ENCODE peak calls at places on chromosomes 6 and 20, in six cellular contexts. J is dorsolateral prefrontal cortex, P is caudate nucleus, L is heart left ventricle, U is astrocyte, F is cardiac muscle cell. V is an unnamed sample.

GRCh38 chr6:108896111-108896661 is 48.0 kb downstream of the ARMC2 start:
- DNase-seq in J (no peak), P (no peak), L (no peak), U (peak), F (no peak), V (no peak)

GRCh38 chr6:138555294-138555988 is 56.1 kb upstream of the NHSL1 start:
- DNase-seq in J (no peak), P (no peak), L (no peak), U (no peak), F (peak), V (no peak)

GRCh38 chr6:163996491-163996890 is 582.0 kb downstream of the QKI start:
- DNase-seq in J (no peak), P (no peak), L (no peak), U (no peak), F (no peak), V (no peak)

GRCh38 chr20:32707691-32708581 is 34.2 kb upstream of the C20orf203 start:
- DNase-seq in J (no peak), P (no peak), L (peak), U (peak), F (no peak), V (no peak)

GRCh38 chr6:149922642-149923326 is at the start of gene RAET1G:
- DNase-seq in J (peak), P (peak), L (peak), U (peak), F (peak), V (peak)

GRCh38 chr6:47247227-47247797 is 62.4 kb downstream of the TNFRSF21 start:
- DNase-seq in J (no peak), P (no peak), L (peak), U (no peak), F (peak), V (no peak)

GRCh38 chr6:164693934-164694333 is 615.5 kb downstream of the C6orf118 start:
- DNase-seq in J (peak), P (peak), L (peak), U (peak), F (no peak), V (no peak)

GRCh38 chr20:29408034-29408695 is 1849.3 kb upstream of the DEFB115 start:
- DNase-seq in J (no peak), P (no peak), L (no peak), U (no peak), F (no peak), V (no peak)

GRCh38 chr6:85449388-85449817 is 480 bp upstream of the NT5E start:
- DNase-seq in J (no peak), P (no peak), L (peak), U (peak), F (peak), V (no peak)

GRCh38 chr6:147530132-147531060 is 21.9 kb downstream of the SAMD5 start:
- DNase-seq in J (no peak), P (no peak), L (no peak), U (no peak), F (no peak), V (no peak)

GRCh38 chr6:42224222-42225042 is 6.8 kb upstream of the MRPS10 start:
- DNase-seq in J (no peak), P (no peak), L (no peak), U (peak), F (no peak), V (no peak)

GRCh38 chr20:32780749-32781402 is 18.7 kb downstream of the DNMT3B start:
- DNase-seq in J (peak), P (peak), L (no peak), U (no peak), F (no peak), V (no peak)

GRCh38 chr6:165671222-165671715 is 8.2 kb upstream of the PDE10A start:
- DNase-seq in J (no peak), P (no peak), L (no peak), U (no peak), F (no peak), V (no peak)

GRCh38 chr20:4053516-4053919 is 38.2 kb upstream of the RNF24 start:
- DNase-seq in J (no peak), P (no peak), L (no peak), U (peak), F (no peak), V (no peak)

GRCh38 chr6:33816911-33817310 is 13.1 kb upstream of the MLN start:
- DNase-seq in J (no peak), P (no peak), L (no peak), U (no peak), F (no peak), V (no peak)

GRCh38 chr6:166307082-166307980 is 861 bp downstream of the PRR18 start:
- DNase-seq in J (no peak), P (no peak), L (no peak), U (no peak), F (peak), V (no peak)

GRCh38 chr6:159456349-159456748 is 236.7 kb downstream of the SOD2 start:
- DNase-seq in J (no peak), P (no peak), L (no peak), U (no peak), F (no peak), V (no peak)

GRCh38 chr20:63739129-63740069 is at the start of gene SLC2A4RG:
- DNase-seq in J (peak), P (peak), L (peak), U (peak), F (peak), V (peak)

GRCh38 chr20:50563133-50563944 is 53.2 kb downstream of the PTPN1 start:
- DNase-seq in J (no peak), P (no peak), L (no peak), U (no peak), F (no peak), V (no peak)

GRCh38 chr20:12203981-12204380 is 286.3 kb downstream of the BTBD3 start:
- DNase-seq in J (no peak), P (no peak), L (no peak), U (no peak), F (no peak), V (no peak)
- H3K27ac ChIP-seq in J (no peak), P (no peak), L (no peak), U (no peak), F (no peak), V (no peak)

GRCh38 chr20:41290804-41291389 is 26.6 kb downstream of the ZHX3 start:
- DNase-seq in J (no peak), P (no peak), L (no peak), U (no peak), F (no peak), V (no peak)

GRCh38 chr20:41287327-41287726 is 30.2 kb downstream of the ZHX3 start:
- DNase-seq in J (no peak), P (no peak), L (no peak), U (peak), F (no peak), V (no peak)

GRCh38 chr20:41286240-41286851 is 31.2 kb downstream of the ZHX3 start:
- DNase-seq in J (no peak), P (no peak), L (no peak), U (no peak), F (no peak), V (no peak)
- H3K27ac ChIP-seq in J (no peak), P (no peak), L (no peak), U (peak), F (no peak), V (no peak)

GRCh38 chr6:151813858-151814257 is 6.4 kb downstream of the ESR1 start:
- DNase-seq in J (no peak), P (no peak), L (no peak), U (no peak), F (no peak), V (no peak)
- H3K27ac ChIP-seq in J (no peak), P (no peak), L (no peak), U (no peak), F (no peak), V (no peak)

GRCh38 chr20:836188-836587 is 2.7 kb downstream of the FAM110A start:
- DNase-seq in J (no peak), P (no peak), L (no peak), U (no peak), F (no peak), V (no peak)

GRCh38 chr20:834151-834747 is 734 bp downstream of the FAM110A start:
- DNase-seq in J (no peak), P (no peak), L (no peak), U (no peak), F (no peak), V (no peak)

GRCh38 chr20:833450-834150 is at the start of gene FAM110A:
- DNase-seq in J (peak), P (peak), L (peak), U (peak), F (peak), V (peak)

GRCh38 chr20:833121-833449 is 430 bp upstream of the FAM110A start:
- DNase-seq in J (no peak), P (no peak), L (no peak), U (no peak), F (no peak), V (no peak)

GRCh38 chr20:835220-836045 is 1.9 kb downstream of the FAM110A start:
- DNase-seq in J (no peak), P (peak), L (peak), U (no peak), F (peak), V (peak)
- H3K27ac ChIP-seq in J (no peak), P (no peak), L (no peak), U (no peak), F (peak), V (peak)

DNA sequence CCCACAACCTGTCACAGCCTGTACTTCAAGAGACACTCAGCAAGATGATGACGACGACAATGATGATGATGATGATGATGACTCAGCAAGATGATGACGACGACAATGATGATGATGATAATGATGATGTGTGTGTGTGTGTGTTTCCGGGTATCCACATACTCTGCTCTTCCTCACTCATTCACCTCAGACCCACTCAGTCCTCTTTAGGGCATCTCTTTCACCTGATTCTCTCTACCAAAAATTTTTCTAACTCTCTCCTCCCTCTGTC is 1.2 kb upstream of the EIF6 start:
- DNase-seq in J (no peak), P (no peak), L (no peak), U (no peak), F (no peak), V (no peak)
- H3K27ac ChIP-seq in J (no peak), P (no peak), L (no peak), U (no peak), F (no peak), V (peak)

GRCh38 chr6:12246900-12247299 is 43.3 kb upstream of the EDN1 start:
- DNase-seq in J (no peak), P (no peak), L (no peak), U (no peak), F (no peak), V (no peak)

GRCh38 chr6:12245763-12246720 is 44.1 kb upstream of the EDN1 start:
- DNase-seq in J (no peak), P (no peak), L (no peak), U (no peak), F (no peak), V (no peak)

GRCh38 chr6:12241493-12242214 is 48.5 kb upstream of the EDN1 start:
- DNase-seq in J (no peak), P (no peak), L (no peak), U (no peak), F (no peak), V (no peak)

GRCh38 chr6:12245360-12245759 is 44.8 kb upstream of the EDN1 start:
- DNase-seq in J (no peak), P (no peak), L (no peak), U (no peak), F (no peak), V (no peak)

GRCh38 chr6:12243169-12243568 is 47.0 kb upstream of the EDN1 start:
- DNase-seq in J (no peak), P (no peak), L (no peak), U (no peak), F (no peak), V (no peak)
- H3K27ac ChIP-seq in J (no peak), P (no peak), L (no peak), U (no peak), F (no peak), V (no peak)